ENCODE peak calls at places on chromosome 15, in eight cellular contexts. One of them, this sample, is unnamed.

GRCh38 chr15:25663515-25663914 is 199.6 kb downstream of the ATP10A start:
- DNase-seq in activated CD4-positive, CD25-positive, alpha-beta regulatory T cell: no peak
- DNase-seq in choroid plexus epithelial cell: no peak
- DNase-seq in T-helper 17 cell: no peak
- DNase-seq in WERI-Rb-1: no peak
- DNase-seq in stimulated activated CD4-positive, alpha-beta T cell treated with anti-CD3 and anti-CD28 coated beads, Interleukin-15, amount 100 ng/mL, for 24 hours: no peak
- DNase-seq in NCI-H1417: no peak
- DNase-seq in cardiac fibroblast: no peak
- DNase-seq in this sample: no peak

GRCh38 chr15:99324082-99324620 is 72.9 kb downstream of the LRRC28 start:
- DNase-seq in activated CD4-positive, CD25-positive, alpha-beta regulatory T cell: no peak
- DNase-seq in choroid plexus epithelial cell: peak; percentile 88
- DNase-seq in T-helper 17 cell: no peak
- DNase-seq in WERI-Rb-1: no peak
- DNase-seq in stimulated activated CD4-positive, alpha-beta T cell treated with anti-CD3 and anti-CD28 coated beads, Interleukin-15, amount 100 ng/mL, for 24 hours: peak; percentile 12
- DNase-seq in NCI-H1417: no peak
- DNase-seq in cardiac fibroblast: peak; percentile 63
- DNase-seq in this sample: no peak

GRCh38 chr15:82158811-82159210 is 103.7 kb downstream of the EFL1 start:
- DNase-seq in activated CD4-positive, CD25-positive, alpha-beta regulatory T cell: no peak
- DNase-seq in choroid plexus epithelial cell: peak; percentile 36
- DNase-seq in T-helper 17 cell: no peak
- DNase-seq in WERI-Rb-1: no peak
- DNase-seq in stimulated activated CD4-positive, alpha-beta T cell treated with anti-CD3 and anti-CD28 coated beads, Interleukin-15, amount 100 ng/mL, for 24 hours: no peak
- DNase-seq in NCI-H1417: no peak
- DNase-seq in cardiac fibroblast: no peak
- DNase-seq in this sample: no peak

GRCh38 chr15:83943043-83943442 is 289.1 kb downstream of the ADAMTSL3 start:
- DNase-seq in activated CD4-positive, CD25-positive, alpha-beta regulatory T cell: no peak
- DNase-seq in choroid plexus epithelial cell: no peak
- DNase-seq in T-helper 17 cell: no peak
- DNase-seq in WERI-Rb-1: no peak
- DNase-seq in stimulated activated CD4-positive, alpha-beta T cell treated with anti-CD3 and anti-CD28 coated beads, Interleukin-15, amount 100 ng/mL, for 24 hours: no peak
- DNase-seq in NCI-H1417: no peak
- DNase-seq in cardiac fibroblast: no peak
- DNase-seq in this sample: no peak

GRCh38 chr15:73691398-73691797 is 7.2 kb downstream of the CD276 start:
- DNase-seq in activated CD4-positive, CD25-positive, alpha-beta regulatory T cell: no peak
- DNase-seq in choroid plexus epithelial cell: peak; percentile 84
- DNase-seq in T-helper 17 cell: no peak
- DNase-seq in WERI-Rb-1: peak; percentile 83
- DNase-seq in stimulated activated CD4-positive, alpha-beta T cell treated with anti-CD3 and anti-CD28 coated beads, Interleukin-15, amount 100 ng/mL, for 24 hours: no peak
- DNase-seq in NCI-H1417: no peak
- DNase-seq in cardiac fibroblast: peak; percentile 84
- DNase-seq in this sample: no peak

GRCh38 chr15:63460210-63461135 is 43.9 kb upstream of the USP3 start:
- DNase-seq in activated CD4-positive, CD25-positive, alpha-beta regulatory T cell: no peak
- DNase-seq in choroid plexus epithelial cell: no peak
- DNase-seq in T-helper 17 cell: no peak
- DNase-seq in WERI-Rb-1: no peak
- DNase-seq in stimulated activated CD4-positive, alpha-beta T cell treated with anti-CD3 and anti-CD28 coated beads, Interleukin-15, amount 100 ng/mL, for 24 hours: no peak
- DNase-seq in NCI-H1417: no peak
- DNase-seq in cardiac fibroblast: no peak
- DNase-seq in this sample: no peak

GRCh38 chr15:59360896-59361295 is 11.8 kb downstream of the MYO1E start:
- DNase-seq in activated CD4-positive, CD25-positive, alpha-beta regulatory T cell: no peak
- DNase-seq in choroid plexus epithelial cell: peak; percentile 25
- DNase-seq in T-helper 17 cell: no peak
- DNase-seq in WERI-Rb-1: no peak
- DNase-seq in stimulated activated CD4-positive, alpha-beta T cell treated with anti-CD3 and anti-CD28 coated beads, Interleukin-15, amount 100 ng/mL, for 24 hours: no peak
- DNase-seq in NCI-H1417: no peak
- DNase-seq in cardiac fibroblast: no peak
- DNase-seq in this sample: no peak

GRCh38 chr15:62365795-62366442 is 200.8 kb upstream of the C2CD4B start:
- DNase-seq in activated CD4-positive, CD25-positive, alpha-beta regulatory T cell: no peak
- DNase-seq in choroid plexus epithelial cell: no peak
- DNase-seq in T-helper 17 cell: no peak
- DNase-seq in WERI-Rb-1: no peak
- DNase-seq in stimulated activated CD4-positive, alpha-beta T cell treated with anti-CD3 and anti-CD28 coated beads, Interleukin-15, amount 100 ng/mL, for 24 hours: no peak
- DNase-seq in NCI-H1417: peak; percentile 40
- DNase-seq in cardiac fibroblast: no peak
- DNase-seq in this sample: no peak

GRCh38 chr15:31272558-31273257 is 53.9 kb upstream of the KLF13 start:
- DNase-seq in activated CD4-positive, CD25-positive, alpha-beta regulatory T cell: no peak
- DNase-seq in choroid plexus epithelial cell: no peak
- DNase-seq in T-helper 17 cell: no peak
- DNase-seq in WERI-Rb-1: peak; percentile 44
- DNase-seq in stimulated activated CD4-positive, alpha-beta T cell treated with anti-CD3 and anti-CD28 coated beads, Interleukin-15, amount 100 ng/mL, for 24 hours: no peak
- DNase-seq in NCI-H1417: peak; percentile 23
- DNase-seq in cardiac fibroblast: no peak
- DNase-seq in this sample: no peak

GRCh38 chr15:74614744-74615312 is 808 bp upstream of the CLK3 start:
- DNase-seq in activated CD4-positive, CD25-positive, alpha-beta regulatory T cell: peak; percentile 65
- DNase-seq in choroid plexus epithelial cell: peak; percentile 67
- DNase-seq in T-helper 17 cell: peak; percentile 96
- DNase-seq in WERI-Rb-1: peak; percentile 77
- DNase-seq in stimulated activated CD4-positive, alpha-beta T cell treated with anti-CD3 and anti-CD28 coated beads, Interleukin-15, amount 100 ng/mL, for 24 hours: peak; percentile 89
- DNase-seq in NCI-H1417: peak; percentile 82
- DNase-seq in cardiac fibroblast: peak; percentile 80
- DNase-seq in this sample: peak; percentile 94

GRCh38 chr15:35723852-35724251 is 177.9 kb upstream of the DPH6 start:
- DNase-seq in activated CD4-positive, CD25-positive, alpha-beta regulatory T cell: no peak
- DNase-seq in choroid plexus epithelial cell: peak; percentile 36
- DNase-seq in T-helper 17 cell: no peak
- DNase-seq in WERI-Rb-1: no peak
- DNase-seq in stimulated activated CD4-positive, alpha-beta T cell treated with anti-CD3 and anti-CD28 coated beads, Interleukin-15, amount 100 ng/mL, for 24 hours: no peak
- DNase-seq in NCI-H1417: no peak
- DNase-seq in cardiac fibroblast: no peak
- DNase-seq in this sample: no peak

GRCh38 chr15:57320543-57321220 is 55.6 kb upstream of the CGNL1 start:
- DNase-seq in activated CD4-positive, CD25-positive, alpha-beta regulatory T cell: no peak
- DNase-seq in choroid plexus epithelial cell: peak; percentile 67
- DNase-seq in T-helper 17 cell: no peak
- DNase-seq in WERI-Rb-1: no peak
- DNase-seq in stimulated activated CD4-positive, alpha-beta T cell treated with anti-CD3 and anti-CD28 coated beads, Interleukin-15, amount 100 ng/mL, for 24 hours: no peak
- DNase-seq in NCI-H1417: no peak
- DNase-seq in cardiac fibroblast: peak; percentile 87
- DNase-seq in this sample: no peak

GRCh38 chr15:95405447-95405846 is 925.1 kb upstream of the NR2F2 start:
- DNase-seq in activated CD4-positive, CD25-positive, alpha-beta regulatory T cell: no peak
- DNase-seq in choroid plexus epithelial cell: peak; percentile 94
- DNase-seq in T-helper 17 cell: no peak
- DNase-seq in WERI-Rb-1: no peak
- DNase-seq in stimulated activated CD4-positive, alpha-beta T cell treated with anti-CD3 and anti-CD28 coated beads, Interleukin-15, amount 100 ng/mL, for 24 hours: no peak
- DNase-seq in NCI-H1417: no peak
- DNase-seq in cardiac fibroblast: peak; percentile 58
- DNase-seq in this sample: no peak

GRCh38 chr15:50241684-50242450 is 23.7 kb downstream of the HDC start:
- DNase-seq in activated CD4-positive, CD25-positive, alpha-beta regulatory T cell: no peak
- DNase-seq in choroid plexus epithelial cell: peak; percentile 43
- DNase-seq in T-helper 17 cell: no peak
- DNase-seq in WERI-Rb-1: no peak
- DNase-seq in stimulated activated CD4-positive, alpha-beta T cell treated with anti-CD3 and anti-CD28 coated beads, Interleukin-15, amount 100 ng/mL, for 24 hours: no peak
- DNase-seq in NCI-H1417: no peak
- DNase-seq in cardiac fibroblast: no peak
- DNase-seq in this sample: no peak

GRCh38 chr15:71337197-71337845 is 222.1 kb downstream of the THSD4 start:
- DNase-seq in activated CD4-positive, CD25-positive, alpha-beta regulatory T cell: no peak
- DNase-seq in choroid plexus epithelial cell: peak; percentile 17
- DNase-seq in T-helper 17 cell: no peak
- DNase-seq in WERI-Rb-1: no peak
- DNase-seq in stimulated activated CD4-positive, alpha-beta T cell treated with anti-CD3 and anti-CD28 coated beads, Interleukin-15, amount 100 ng/mL, for 24 hours: no peak
- DNase-seq in NCI-H1417: no peak
- DNase-seq in cardiac fibroblast: no peak
- DNase-seq in this sample: no peak

GRCh38 chr15:38061856-38062649 is 127.6 kb downstream of the TMCO5A start:
- DNase-seq in activated CD4-positive, CD25-positive, alpha-beta regulatory T cell: no peak
- DNase-seq in choroid plexus epithelial cell: peak; percentile 39
- DNase-seq in T-helper 17 cell: no peak
- DNase-seq in WERI-Rb-1: no peak
- DNase-seq in stimulated activated CD4-positive, alpha-beta T cell treated with anti-CD3 and anti-CD28 coated beads, Interleukin-15, amount 100 ng/mL, for 24 hours: no peak
- DNase-seq in NCI-H1417: no peak
- DNase-seq in cardiac fibroblast: no peak
- DNase-seq in this sample: no peak

GRCh38 chr15:70095387-70096214 is 2.1 kb downstream of the TLE3 start:
- DNase-seq in activated CD4-positive, CD25-positive, alpha-beta regulatory T cell: peak; percentile 28
- DNase-seq in choroid plexus epithelial cell: no peak
- DNase-seq in T-helper 17 cell: no peak
- DNase-seq in WERI-Rb-1: peak; percentile 57
- DNase-seq in stimulated activated CD4-positive, alpha-beta T cell treated with anti-CD3 and anti-CD28 coated beads, Interleukin-15, amount 100 ng/mL, for 24 hours: peak; percentile 64
- DNase-seq in NCI-H1417: peak; percentile 25
- DNase-seq in cardiac fibroblast: no peak
- DNase-seq in this sample: no peak

GRCh38 chr15:101288905-101289513 is 6.0 kb downstream of the SNRPA1 start:
- DNase-seq in activated CD4-positive, CD25-positive, alpha-beta regulatory T cell: no peak
- DNase-seq in choroid plexus epithelial cell: peak; percentile 73
- DNase-seq in T-helper 17 cell: no peak
- DNase-seq in WERI-Rb-1: no peak
- DNase-seq in stimulated activated CD4-positive, alpha-beta T cell treated with anti-CD3 and anti-CD28 coated beads, Interleukin-15, amount 100 ng/mL, for 24 hours: no peak
- DNase-seq in NCI-H1417: peak; percentile 74
- DNase-seq in cardiac fibroblast: peak; percentile 71
- DNase-seq in this sample: peak; percentile 52

GRCh38 chr15:97977734-97978133 is 17.2 kb downstream of the ARRDC4 start:
- DNase-seq in activated CD4-positive, CD25-positive, alpha-beta regulatory T cell: no peak
- DNase-seq in choroid plexus epithelial cell: no peak
- DNase-seq in T-helper 17 cell: no peak
- DNase-seq in WERI-Rb-1: no peak
- DNase-seq in stimulated activated CD4-positive, alpha-beta T cell treated with anti-CD3 and anti-CD28 coated beads, Interleukin-15, amount 100 ng/mL, for 24 hours: no peak
- DNase-seq in NCI-H1417: peak; percentile 19
- DNase-seq in cardiac fibroblast: no peak
- DNase-seq in this sample: no peak

GRCh38 chr15:49865925-49866757 is 245.3 kb downstream of the DTWD1 start:
- DNase-seq in activated CD4-positive, CD25-positive, alpha-beta regulatory T cell: no peak
- DNase-seq in choroid plexus epithelial cell: no peak
- DNase-seq in T-helper 17 cell: no peak
- DNase-seq in WERI-Rb-1: no peak
- DNase-seq in stimulated activated CD4-positive, alpha-beta T cell treated with anti-CD3 and anti-CD28 coated beads, Interleukin-15, amount 100 ng/mL, for 24 hours: no peak
- DNase-seq in NCI-H1417: no peak
- DNase-seq in cardiac fibroblast: no peak
- DNase-seq in this sample: no peak

GRCh38 chr15:37059051-37059450 is 41.3 kb downstream of the MEIS2 start:
- DNase-seq in activated CD4-positive, CD25-positive, alpha-beta regulatory T cell: no peak
- DNase-seq in choroid plexus epithelial cell: peak; percentile 80
- DNase-seq in T-helper 17 cell: no peak
- DNase-seq in WERI-Rb-1: no peak
- DNase-seq in stimulated activated CD4-positive, alpha-beta T cell treated with anti-CD3 and anti-CD28 coated beads, Interleukin-15, amount 100 ng/mL, for 24 hours: no peak
- DNase-seq in NCI-H1417: no peak
- DNase-seq in cardiac fibroblast: peak; percentile 87
- DNase-seq in this sample: no peak

GRCh38 chr15:82810863-82811421 is 1.5 kb downstream of the WHAMM start:
- DNase-seq in activated CD4-positive, CD25-positive, alpha-beta regulatory T cell: no peak
- DNase-seq in choroid plexus epithelial cell: peak; percentile 27
- DNase-seq in T-helper 17 cell: peak; percentile 42
- DNase-seq in WERI-Rb-1: no peak
- DNase-seq in stimulated activated CD4-positive, alpha-beta T cell treated with anti-CD3 and anti-CD28 coated beads, Interleukin-15, amount 100 ng/mL, for 24 hours: peak; percentile 53
- DNase-seq in NCI-H1417: no peak
- DNase-seq in cardiac fibroblast: peak; percentile 15
- DNase-seq in this sample: peak; percentile 76

GRCh38 chr15:58019503-58020376 is 45.8 kb downstream of the ALDH1A2 start:
- DNase-seq in activated CD4-positive, CD25-positive, alpha-beta regulatory T cell: no peak
- DNase-seq in choroid plexus epithelial cell: peak; percentile 60
- DNase-seq in T-helper 17 cell: no peak
- DNase-seq in WERI-Rb-1: no peak
- DNase-seq in stimulated activated CD4-positive, alpha-beta T cell treated with anti-CD3 and anti-CD28 coated beads, Interleukin-15, amount 100 ng/mL, for 24 hours: no peak
- DNase-seq in NCI-H1417: no peak
- DNase-seq in cardiac fibroblast: peak; percentile 35
- DNase-seq in this sample: no peak

GRCh38 chr15:31261266-31262142 is 65.1 kb upstream of the KLF13 start:
- DNase-seq in activated CD4-positive, CD25-positive, alpha-beta regulatory T cell: no peak
- DNase-seq in choroid plexus epithelial cell: no peak
- DNase-seq in T-helper 17 cell: no peak
- DNase-seq in WERI-Rb-1: peak; percentile 69
- DNase-seq in stimulated activated CD4-positive, alpha-beta T cell treated with anti-CD3 and anti-CD28 coated beads, Interleukin-15, amount 100 ng/mL, for 24 hours: no peak
- DNase-seq in NCI-H1417: no peak
- DNase-seq in cardiac fibroblast: no peak
- DNase-seq in this sample: no peak

GRCh38 chr15:79366691-79367090 is 55.8 kb downstream of the TMED3 start:
- DNase-seq in activated CD4-positive, CD25-positive, alpha-beta regulatory T cell: no peak
- DNase-seq in choroid plexus epithelial cell: no peak
- DNase-seq in T-helper 17 cell: no peak
- DNase-seq in WERI-Rb-1: no peak
- DNase-seq in stimulated activated CD4-positive, alpha-beta T cell treated with anti-CD3 and anti-CD28 coated beads, Interleukin-15, amount 100 ng/mL, for 24 hours: no peak
- DNase-seq in NCI-H1417: no peak
- DNase-seq in cardiac fibroblast: no peak
- DNase-seq in this sample: no peak

GRCh38 chr15:81968691-81969090 is 77.1 kb downstream of the MEX3B start:
- DNase-seq in activated CD4-positive, CD25-positive, alpha-beta regulatory T cell: no peak
- DNase-seq in choroid plexus epithelial cell: no peak
- DNase-seq in T-helper 17 cell: no peak
- DNase-seq in WERI-Rb-1: no peak
- DNase-seq in stimulated activated CD4-positive, alpha-beta T cell treated with anti-CD3 and anti-CD28 coated beads, Interleukin-15, amount 100 ng/mL, for 24 hours: no peak
- DNase-seq in NCI-H1417: no peak
- DNase-seq in cardiac fibroblast: no peak
- DNase-seq in this sample: no peak

GRCh38 chr15:90557147-90557546 is 27.4 kb downstream of the CRTC3 start:
- DNase-seq in activated CD4-positive, CD25-positive, alpha-beta regulatory T cell: no peak
- DNase-seq in choroid plexus epithelial cell: no peak
- DNase-seq in T-helper 17 cell: no peak
- DNase-seq in WERI-Rb-1: no peak
- DNase-seq in stimulated activated CD4-positive, alpha-beta T cell treated with anti-CD3 and anti-CD28 coated beads, Interleukin-15, amount 100 ng/mL, for 24 hours: no peak
- DNase-seq in NCI-H1417: no peak
- DNase-seq in cardiac fibroblast: no peak
- DNase-seq in this sample: no peak

GRCh38 chr15:95559875-95560394 is 770.6 kb upstream of the NR2F2 start:
- DNase-seq in activated CD4-positive, CD25-positive, alpha-beta regulatory T cell: no peak
- DNase-seq in choroid plexus epithelial cell: peak; percentile 96
- DNase-seq in T-helper 17 cell: no peak
- DNase-seq in WERI-Rb-1: no peak
- DNase-seq in stimulated activated CD4-positive, alpha-beta T cell treated with anti-CD3 and anti-CD28 coated beads, Interleukin-15, amount 100 ng/mL, for 24 hours: no peak
- DNase-seq in NCI-H1417: no peak
- DNase-seq in cardiac fibroblast: peak; percentile 87
- DNase-seq in this sample: no peak

GRCh38 chr15:47663106-47663505 is 54.2 kb upstream of the SEMA6D start:
- DNase-seq in activated CD4-positive, CD25-positive, alpha-beta regulatory T cell: no peak
- DNase-seq in choroid plexus epithelial cell: no peak
- DNase-seq in T-helper 17 cell: no peak
- DNase-seq in WERI-Rb-1: no peak
- DNase-seq in stimulated activated CD4-positive, alpha-beta T cell treated with anti-CD3 and anti-CD28 coated beads, Interleukin-15, amount 100 ng/mL, for 24 hours: no peak
- DNase-seq in NCI-H1417: no peak
- DNase-seq in cardiac fibroblast: no peak
- DNase-seq in this sample: no peak

GRCh38 chr15:36912311-36912712 is 188.0 kb downstream of the MEIS2 start:
- DNase-seq in activated CD4-positive, CD25-positive, alpha-beta regulatory T cell: no peak
- DNase-seq in choroid plexus epithelial cell: peak; percentile 53
- DNase-seq in T-helper 17 cell: no peak
- DNase-seq in WERI-Rb-1: no peak
- DNase-seq in stimulated activated CD4-positive, alpha-beta T cell treated with anti-CD3 and anti-CD28 coated beads, Interleukin-15, amount 100 ng/mL, for 24 hours: no peak
- DNase-seq in NCI-H1417: no peak
- DNase-seq in cardiac fibroblast: peak; percentile 73
- DNase-seq in this sample: no peak

This sample was measured in immature natural killer cell.